ENCODE peak calls at places on chromosomes 3 and 15, in six cellular contexts. One of them, this sample, is unnamed.

GRCh38 chr3:66037330-66037985 is 1.3 kb downstream of the MAGI1 start:
- DNase-seq in lower lobe of right lung: peak; percentile 71
- DNase-seq in psoas muscle: peak; percentile 64
- DNase-seq in mammary epithelial cell: peak; percentile 45
- DNase-seq in PC-3: peak; percentile 40
- DNase-seq in aorta: peak; percentile 58
- DNase-seq in this sample: peak; percentile 67

GRCh38 chr15:55698653-55699052 is 44.3 kb downstream of the PRTG start:
- DNase-seq in lower lobe of right lung: no peak
- DNase-seq in psoas muscle: no peak
- DNase-seq in mammary epithelial cell: no peak
- DNase-seq in PC-3: no peak
- DNase-seq in aorta: no peak
- DNase-seq in this sample: no peak

GRCh38 chr3:3127432-3128010 is 781 bp downstream of the TRNT1 start:
- DNase-seq in lower lobe of right lung: no peak
- DNase-seq in psoas muscle: no peak
- DNase-seq in mammary epithelial cell: peak; percentile 5
- DNase-seq in PC-3: peak; percentile 14
- DNase-seq in aorta: no peak
- DNase-seq in this sample: no peak

GRCh38 chr15:77068633-77069032 is 2.3 kb downstream of the TSPAN3 start:
- DNase-seq in lower lobe of right lung: no peak
- DNase-seq in psoas muscle: no peak
- DNase-seq in mammary epithelial cell: no peak
- DNase-seq in PC-3: no peak
- DNase-seq in aorta: no peak
- DNase-seq in this sample: no peak

GRCh38 chr15:59039225-59039624 is 51.8 kb downstream of the RNF111 start:
- DNase-seq in lower lobe of right lung: no peak
- DNase-seq in psoas muscle: no peak
- DNase-seq in mammary epithelial cell: no peak
- DNase-seq in PC-3: no peak
- DNase-seq in aorta: no peak
- DNase-seq in this sample: no peak

GRCh38 chr15:28944696-28945300 is 59.0 kb downstream of the APBA2 start:
- DNase-seq in lower lobe of right lung: no peak
- DNase-seq in psoas muscle: no peak
- DNase-seq in mammary epithelial cell: no peak
- DNase-seq in PC-3: no peak
- DNase-seq in aorta: peak; percentile 28
- DNase-seq in this sample: no peak

GRCh38 chr15:59349715-59350420 is 22.8 kb downstream of the MYO1E start:
- DNase-seq in lower lobe of right lung: no peak
- DNase-seq in psoas muscle: no peak
- DNase-seq in mammary epithelial cell: peak; percentile 97
- DNase-seq in PC-3: peak; percentile 88
- DNase-seq in aorta: no peak
- DNase-seq in this sample: no peak

GRCh38 chr15:22979069-22979698 is 984 bp downstream of the CYFIP1 start:
- DNase-seq in lower lobe of right lung: peak; percentile 77
- DNase-seq in psoas muscle: peak; percentile 72
- DNase-seq in mammary epithelial cell: peak; percentile 60
- DNase-seq in PC-3: peak; percentile 71
- DNase-seq in aorta: peak; percentile 76
- DNase-seq in this sample: peak; percentile 59

GRCh38 chr3:119898478-119899177 is 116.7 kb downstream of the NR1I2 start:
- DNase-seq in lower lobe of right lung: no peak
- DNase-seq in psoas muscle: no peak
- DNase-seq in mammary epithelial cell: peak; percentile 63
- DNase-seq in PC-3: peak; percentile 19
- DNase-seq in aorta: no peak
- DNase-seq in this sample: no peak

GRCh38 chr3:194399874-194400411 is 877 bp upstream of the GP5 start:
- DNase-seq in lower lobe of right lung: no peak
- DNase-seq in psoas muscle: no peak
- DNase-seq in mammary epithelial cell: no peak
- DNase-seq in PC-3: no peak
- DNase-seq in aorta: no peak
- DNase-seq in this sample: no peak
- H3K27me3 ChIP-seq in lower lobe of right lung: peaks cover 22% of the 10 kb centered on the region
- H3K27me3 ChIP-seq in psoas muscle: peaks cover 44% of the 10 kb centered on the region
- H3K27me3 ChIP-seq in mammary epithelial cell: peaks cover 13% of the 10 kb centered on the region
- H3K27me3 ChIP-seq in PC-3: no peaks in the 10 kb centered on the region
- H3K27me3 ChIP-seq in aorta: no peaks in the 10 kb centered on the region
- H3K27me3 ChIP-seq in this sample: peaks cover 24% of the 10 kb centered on the region

GRCh38 chr15:38682861-38683260 is 118.2 kb upstream of the RASGRP1 start:
- DNase-seq in lower lobe of right lung: no peak
- DNase-seq in psoas muscle: no peak
- DNase-seq in mammary epithelial cell: no peak
- DNase-seq in PC-3: no peak
- DNase-seq in aorta: no peak
- DNase-seq in this sample: no peak

GRCh38 chr15:38682363-38682762 is 117.7 kb upstream of the RASGRP1 start:
- DNase-seq in lower lobe of right lung: no peak
- DNase-seq in psoas muscle: no peak
- DNase-seq in mammary epithelial cell: no peak
- DNase-seq in PC-3: no peak
- DNase-seq in aorta: no peak
- DNase-seq in this sample: no peak

GRCh38 chr15:38683382-38684242 is 119.0 kb upstream of the RASGRP1 start:
- DNase-seq in lower lobe of right lung: peak; percentile 53
- DNase-seq in psoas muscle: no peak
- DNase-seq in mammary epithelial cell: peak; percentile 32
- DNase-seq in PC-3: peak; percentile 65
- DNase-seq in aorta: peak; percentile 65
- DNase-seq in this sample: no peak

GRCh38 chr15:38685686-38686339 is 121.2 kb upstream of the RASGRP1 start:
- DNase-seq in lower lobe of right lung: no peak
- DNase-seq in psoas muscle: no peak
- DNase-seq in mammary epithelial cell: no peak
- DNase-seq in PC-3: no peak
- DNase-seq in aorta: no peak
- DNase-seq in this sample: no peak

DNA sequence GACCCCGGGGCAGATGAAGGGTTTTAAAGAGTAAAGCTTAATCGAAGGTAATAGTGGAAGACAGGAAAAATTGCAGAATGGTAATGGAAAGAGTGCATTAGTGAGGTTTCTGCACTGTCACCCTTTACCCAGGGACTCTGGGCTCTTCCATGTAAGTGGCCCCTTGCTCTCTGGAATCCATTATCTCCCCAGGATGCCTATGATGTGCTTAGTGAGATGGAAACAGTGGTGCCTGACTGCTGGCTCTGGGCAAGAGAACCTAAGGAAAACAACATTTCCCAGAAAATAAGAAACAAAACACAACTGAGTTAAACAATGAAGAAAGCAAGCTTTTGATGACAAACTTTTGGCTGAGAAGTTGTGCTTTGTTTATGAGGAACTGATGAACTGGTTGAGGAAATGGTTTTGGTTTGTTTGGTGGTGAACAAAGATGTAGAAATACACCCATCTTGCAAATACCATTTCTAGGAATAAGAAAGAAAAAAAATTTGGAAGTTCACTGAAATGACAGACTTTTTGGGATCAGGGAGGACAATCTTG is 119.9 kb upstream of the RASGRP1 start:
- DNase-seq in lower lobe of right lung: no peak
- DNase-seq in psoas muscle: no peak
- DNase-seq in mammary epithelial cell: no peak
- DNase-seq in PC-3: no peak
- DNase-seq in aorta: no peak
- DNase-seq in this sample: no peak
- H3K4me1 ChIP-seq in lower lobe of right lung: peaks cover 4% of the 10 kb centered on the region
- H3K4me1 ChIP-seq in psoas muscle: no peaks in the 10 kb centered on the region
- H3K4me1 ChIP-seq in mammary epithelial cell: peaks cover 11% of the 10 kb centered on the region
- H3K4me1 ChIP-seq in PC-3: peaks cover 6% of the 10 kb centered on the region
- H3K4me1 ChIP-seq in aorta: no peaks in the 10 kb centered on the region
- H3K4me1 ChIP-seq in this sample: no peaks in the 10 kb centered on the region

GRCh38 chr3:185926445-185926844 is 11.4 kb downstream of the TRA2B start:
- DNase-seq in lower lobe of right lung: no peak
- DNase-seq in psoas muscle: no peak
- DNase-seq in mammary epithelial cell: no peak
- DNase-seq in PC-3: no peak
- DNase-seq in aorta: no peak
- DNase-seq in this sample: no peak
- H3K4me3 ChIP-seq in lower lobe of right lung: no peak overlapping the region
- H3K4me3 ChIP-seq in psoas muscle: peak overlapping the region; percentile 99
- H3K4me3 ChIP-seq in mammary epithelial cell: no peak overlapping the region
- H3K4me3 ChIP-seq in PC-3: no peak overlapping the region
- H3K4me3 ChIP-seq in aorta: no peak overlapping the region
- H3K4me3 ChIP-seq in this sample: no peak overlapping the region

GRCh38 chr15:89400997-89401590 is 66.5 kb upstream of the POLG start:
- DNase-seq in lower lobe of right lung: no peak
- DNase-seq in psoas muscle: no peak
- DNase-seq in mammary epithelial cell: no peak
- DNase-seq in PC-3: no peak
- DNase-seq in aorta: no peak
- DNase-seq in this sample: no peak
- H3K27me3 ChIP-seq in lower lobe of right lung: peaks cover 92% of the 10 kb centered on the region
- H3K27me3 ChIP-seq in psoas muscle: peaks cover 97% of the 10 kb centered on the region
- H3K27me3 ChIP-seq in mammary epithelial cell: peaks cover 25% of the 10 kb centered on the region
- H3K27me3 ChIP-seq in PC-3: no peaks in the 10 kb centered on the region
- H3K27me3 ChIP-seq in aorta: no peaks in the 10 kb centered on the region
- H3K27me3 ChIP-seq in this sample: peaks cover 59% of the 10 kb centered on the region